ENCODE peak calls at places on chromosomes 16 and 17, in five cellular contexts. V is EH, P is progenitor cell of endocrine pancreas, O is EL, W is RPMI8226. Y is an unnamed sample.

GRCh38 chr17:27849474-27850185 is 43.5 kb downstream of the LYRM9 start:
- DNase-seq in V (no peak), P (no peak), O (no peak), W (no peak), Y (no peak)

GRCh38 chr16:31271621-31272190 is 11.9 kb downstream of the ITGAM start:
- DNase-seq in V (no peak), P (no peak), O (no peak), W (no peak), Y (no peak)

GRCh38 chr16:12132290-12132689 is 155.8 kb downstream of the SNX29 start:
- DNase-seq in V (peak; percentile 73), P (no peak), O (peak; percentile 57), W (no peak), Y (no peak)

GRCh38 chr17:44363613-44364159 is at the start of gene FAM171A2:
- DNase-seq in V (peak; percentile 62), P (peak; percentile 73), O (peak; percentile 58), W (peak; percentile 80), Y (no peak)

GRCh38 chr16:86142801-86143236 is 243.9 kb downstream of the IRF8 start:
- DNase-seq in V (peak; percentile 12), P (no peak), O (peak; percentile 6), W (no peak), Y (no peak)

GRCh38 chr16:12906765-12907516 is 5.5 kb downstream of the SHISA9 start:
- DNase-seq in V (no peak), P (no peak), O (no peak), W (no peak), Y (no peak)

GRCh38 chr16:84774810-84775209 is 45.0 kb upstream of the CRISPLD2 start:
- DNase-seq in V (peak; percentile 84), P (no peak), O (peak; percentile 75), W (no peak), Y (no peak)

GRCh38 chr17:83196973-83197880 is 117.8 kb downstream of the METRNL start:
- DNase-seq in V (peak; percentile 71), P (no peak), O (no peak), W (no peak), Y (no peak)

GRCh38 chr17:79627184-79627765 is 16.4 kb upstream of the RBFOX3 start:
- DNase-seq in V (no peak), P (peak; percentile 4), O (no peak), W (no peak), Y (no peak)

GRCh38 chr16:77723108-77723514 is 797 bp downstream of the NUDT7 start:
- DNase-seq in V (peak; percentile 28), P (no peak), O (peak; percentile 31), W (peak; percentile 48), Y (no peak)

GRCh38 chr16:9135797-9136196 is 44.4 kb downstream of the HAPSTR1 start:
- DNase-seq in V (no peak), P (no peak), O (no peak), W (peak; percentile 65), Y (no peak)

GRCh38 chr16:11977206-11978041 is 890 bp downstream of the SNX29 start:
- DNase-seq in V (peak; percentile 93), P (no peak), O (peak; percentile 85), W (peak; percentile 29), Y (no peak)

GRCh38 chr17:6591599-6592158 is 35.3 kb upstream of the PITPNM3 start:
- DNase-seq in V (peak; percentile 86), P (no peak), O (peak; percentile 91), W (no peak), Y (no peak)

Y was measured in iPS DF 19.7.